ENCODE peak calls at places on chromosomes 6 and 20, in eight cellular contexts. One of them, this sample, is unnamed.

GRCh38 chr6:28719275-28719940 is 193.7 kb downstream of the GPX5 start:
- DNase-seq in lung microvascular endothelial cell: peak
- DNase-seq in uterus: no peak
- DNase-seq in IMR-90: peak
- DNase-seq in stimulated activated naive CD4-positive, alpha-beta T cell: no peak
- DNase-seq in AG09319: no peak
- DNase-seq in NCI-H774: no peak
- DNase-seq in mucosa of gallbladder: no peak
- DNase-seq in this sample: no peak

GRCh38 chr20:25484911-25485511 is 77.5 kb downstream of the GINS1 start:
- DNase-seq in lung microvascular endothelial cell: peak
- DNase-seq in uterus: no peak
- DNase-seq in IMR-90: no peak
- DNase-seq in stimulated activated naive CD4-positive, alpha-beta T cell: peak
- DNase-seq in AG09319: no peak
- DNase-seq in NCI-H774: no peak
- DNase-seq in mucosa of gallbladder: no peak
- DNase-seq in this sample: no peak

GRCh38 chr20:36663026-36663425 is 17.0 kb upstream of the SLA2 start:
- DNase-seq in lung microvascular endothelial cell: no peak
- DNase-seq in uterus: no peak
- DNase-seq in IMR-90: no peak
- DNase-seq in stimulated activated naive CD4-positive, alpha-beta T cell: no peak
- DNase-seq in AG09319: no peak
- DNase-seq in NCI-H774: no peak
- DNase-seq in mucosa of gallbladder: no peak
- DNase-seq in this sample: no peak

GRCh38 chr20:9306521-9306920 is 207.9 kb upstream of the LAMP5 start:
- DNase-seq in lung microvascular endothelial cell: no peak
- DNase-seq in uterus: no peak
- DNase-seq in IMR-90: peak
- DNase-seq in stimulated activated naive CD4-positive, alpha-beta T cell: no peak
- DNase-seq in AG09319: peak
- DNase-seq in NCI-H774: no peak
- DNase-seq in mucosa of gallbladder: no peak
- DNase-seq in this sample: no peak

GRCh38 chr20:1832634-1833033 is 62.6 kb upstream of the SIRPA start:
- DNase-seq in lung microvascular endothelial cell: no peak
- DNase-seq in uterus: no peak
- DNase-seq in IMR-90: no peak
- DNase-seq in stimulated activated naive CD4-positive, alpha-beta T cell: no peak
- DNase-seq in AG09319: no peak
- DNase-seq in NCI-H774: no peak
- DNase-seq in mucosa of gallbladder: no peak
- DNase-seq in this sample: no peak

GRCh38 chr6:52504778-52505127 is 72.1 kb downstream of the TRAM2 start:
- DNase-seq in lung microvascular endothelial cell: peak
- DNase-seq in uterus: no peak
- DNase-seq in IMR-90: no peak
- DNase-seq in stimulated activated naive CD4-positive, alpha-beta T cell: no peak
- DNase-seq in AG09319: no peak
- DNase-seq in NCI-H774: peak
- DNase-seq in mucosa of gallbladder: no peak
- DNase-seq in this sample: no peak

GRCh38 chr20:8388146-8388545 is 256.1 kb downstream of the PLCB1 start:
- DNase-seq in lung microvascular endothelial cell: peak
- DNase-seq in uterus: no peak
- DNase-seq in IMR-90: peak
- DNase-seq in stimulated activated naive CD4-positive, alpha-beta T cell: no peak
- DNase-seq in AG09319: peak
- DNase-seq in NCI-H774: no peak
- DNase-seq in mucosa of gallbladder: no peak
- DNase-seq in this sample: no peak

GRCh38 chr6:33812669-33813068 is 8.9 kb upstream of the MLN start:
- DNase-seq in lung microvascular endothelial cell: peak
- DNase-seq in uterus: no peak
- DNase-seq in IMR-90: peak
- DNase-seq in stimulated activated naive CD4-positive, alpha-beta T cell: peak
- DNase-seq in AG09319: no peak
- DNase-seq in NCI-H774: no peak
- DNase-seq in mucosa of gallbladder: peak
- DNase-seq in this sample: no peak

GRCh38 chr6:125445054-125445453 is 143.3 kb upstream of the HDDC2 start:
- DNase-seq in lung microvascular endothelial cell: no peak
- DNase-seq in uterus: no peak
- DNase-seq in IMR-90: no peak
- DNase-seq in stimulated activated naive CD4-positive, alpha-beta T cell: no peak
- DNase-seq in AG09319: no peak
- DNase-seq in NCI-H774: no peak
- DNase-seq in mucosa of gallbladder: no peak
- DNase-seq in this sample: no peak

GRCh38 chr20:35333606-35334005 is 41.4 kb upstream of the FAM83C start:
- DNase-seq in lung microvascular endothelial cell: no peak
- DNase-seq in uterus: no peak
- DNase-seq in IMR-90: no peak
- DNase-seq in stimulated activated naive CD4-positive, alpha-beta T cell: no peak
- DNase-seq in AG09319: no peak
- DNase-seq in NCI-H774: no peak
- DNase-seq in mucosa of gallbladder: no peak
- DNase-seq in this sample: no peak

GRCh38 chr6:36616888-36617521 is 22.8 kb downstream of the SRSF3 start:
- DNase-seq in lung microvascular endothelial cell: peak
- DNase-seq in uterus: no peak
- DNase-seq in IMR-90: no peak
- DNase-seq in stimulated activated naive CD4-positive, alpha-beta T cell: no peak
- DNase-seq in AG09319: no peak
- DNase-seq in NCI-H774: peak
- DNase-seq in mucosa of gallbladder: peak
- DNase-seq in this sample: no peak

GRCh38 chr6:49409951-49410542 is 53.0 kb downstream of the MMUT start:
- DNase-seq in lung microvascular endothelial cell: peak
- DNase-seq in uterus: peak
- DNase-seq in IMR-90: peak
- DNase-seq in stimulated activated naive CD4-positive, alpha-beta T cell: peak
- DNase-seq in AG09319: peak
- DNase-seq in NCI-H774: peak
- DNase-seq in mucosa of gallbladder: peak
- DNase-seq in this sample: peak

GRCh38 chr20:45235995-45236394 is 14.8 kb downstream of the SEMG2 start:
- DNase-seq in lung microvascular endothelial cell: no peak
- DNase-seq in uterus: no peak
- DNase-seq in IMR-90: no peak
- DNase-seq in stimulated activated naive CD4-positive, alpha-beta T cell: no peak
- DNase-seq in AG09319: no peak
- DNase-seq in NCI-H774: no peak
- DNase-seq in mucosa of gallbladder: no peak
- DNase-seq in this sample: no peak

GRCh38 chr6:168660400-168660945 is 219.5 kb downstream of the SMOC2 start:
- DNase-seq in lung microvascular endothelial cell: no peak
- DNase-seq in uterus: no peak
- DNase-seq in IMR-90: no peak
- DNase-seq in stimulated activated naive CD4-positive, alpha-beta T cell: no peak
- DNase-seq in AG09319: no peak
- DNase-seq in NCI-H774: no peak
- DNase-seq in mucosa of gallbladder: no peak
- DNase-seq in this sample: no peak

GRCh38 chr20:35702824-35703695 is 3.9 kb downstream of the ROMO1 start:
- DNase-seq in lung microvascular endothelial cell: no peak
- DNase-seq in uterus: no peak
- DNase-seq in IMR-90: no peak
- DNase-seq in stimulated activated naive CD4-positive, alpha-beta T cell: no peak
- DNase-seq in AG09319: no peak
- DNase-seq in NCI-H774: no peak
- DNase-seq in mucosa of gallbladder: no peak
- DNase-seq in this sample: no peak

GRCh38 chr20:37917436-37917835 is 14.5 kb downstream of the VSTM2L start:
- DNase-seq in lung microvascular endothelial cell: no peak
- DNase-seq in uterus: no peak
- DNase-seq in IMR-90: no peak
- DNase-seq in stimulated activated naive CD4-positive, alpha-beta T cell: no peak
- DNase-seq in AG09319: no peak
- DNase-seq in NCI-H774: no peak
- DNase-seq in mucosa of gallbladder: no peak
- DNase-seq in this sample: no peak

GRCh38 chr6:41371461-41371991 is 36.1 kb downstream of the NCR2 start:
- DNase-seq in lung microvascular endothelial cell: peak
- DNase-seq in uterus: no peak
- DNase-seq in IMR-90: peak
- DNase-seq in stimulated activated naive CD4-positive, alpha-beta T cell: no peak
- DNase-seq in AG09319: no peak
- DNase-seq in NCI-H774: no peak
- DNase-seq in mucosa of gallbladder: peak
- DNase-seq in this sample: no peak

GRCh38 chr6:155177369-155177961 is 86.3 kb upstream of the CLDN20 start:
- DNase-seq in lung microvascular endothelial cell: peak
- DNase-seq in uterus: peak
- DNase-seq in IMR-90: peak
- DNase-seq in stimulated activated naive CD4-positive, alpha-beta T cell: peak
- DNase-seq in AG09319: peak
- DNase-seq in NCI-H774: peak
- DNase-seq in mucosa of gallbladder: peak
- DNase-seq in this sample: no peak

GRCh38 chr20:52921300-52921699 is 50.9 kb upstream of the TSHZ2 start:
- DNase-seq in lung microvascular endothelial cell: no peak
- DNase-seq in uterus: no peak
- DNase-seq in IMR-90: no peak
- DNase-seq in stimulated activated naive CD4-positive, alpha-beta T cell: no peak
- DNase-seq in AG09319: no peak
- DNase-seq in NCI-H774: no peak
- DNase-seq in mucosa of gallbladder: no peak
- DNase-seq in this sample: no peak

GRCh38 chr6:44730771-44731391 is 343.4 kb downstream of the CDC5L start:
- DNase-seq in lung microvascular endothelial cell: peak
- DNase-seq in uterus: no peak
- DNase-seq in IMR-90: peak
- DNase-seq in stimulated activated naive CD4-positive, alpha-beta T cell: no peak
- DNase-seq in AG09319: no peak
- DNase-seq in NCI-H774: no peak
- DNase-seq in mucosa of gallbladder: no peak
- DNase-seq in this sample: no peak

GRCh38 chr6:43935921-43936320 is 165.9 kb downstream of the VEGFA start:
- DNase-seq in lung microvascular endothelial cell: no peak
- DNase-seq in uterus: peak
- DNase-seq in IMR-90: no peak
- DNase-seq in stimulated activated naive CD4-positive, alpha-beta T cell: no peak
- DNase-seq in AG09319: no peak
- DNase-seq in NCI-H774: no peak
- DNase-seq in mucosa of gallbladder: no peak
- DNase-seq in this sample: no peak

GRCh38 chr6:129472239-129472638 is 237.7 kb downstream of the ARHGAP18 start:
- DNase-seq in lung microvascular endothelial cell: no peak
- DNase-seq in uterus: no peak
- DNase-seq in IMR-90: no peak
- DNase-seq in stimulated activated naive CD4-positive, alpha-beta T cell: no peak
- DNase-seq in AG09319: no peak
- DNase-seq in NCI-H774: no peak
- DNase-seq in mucosa of gallbladder: no peak
- DNase-seq in this sample: no peak

GRCh38 chr6:47278545-47278944 is 31.2 kb downstream of the TNFRSF21 start:
- DNase-seq in lung microvascular endothelial cell: no peak
- DNase-seq in uterus: no peak
- DNase-seq in IMR-90: peak
- DNase-seq in stimulated activated naive CD4-positive, alpha-beta T cell: no peak
- DNase-seq in AG09319: peak
- DNase-seq in NCI-H774: no peak
- DNase-seq in mucosa of gallbladder: no peak
- DNase-seq in this sample: no peak

GRCh38 chr6:1464796-1465348 is 75.5 kb downstream of the FOXF2 start:
- DNase-seq in lung microvascular endothelial cell: no peak
- DNase-seq in uterus: no peak
- DNase-seq in IMR-90: no peak
- DNase-seq in stimulated activated naive CD4-positive, alpha-beta T cell: no peak
- DNase-seq in AG09319: no peak
- DNase-seq in NCI-H774: no peak
- DNase-seq in mucosa of gallbladder: no peak
- DNase-seq in this sample: no peak

GRCh38 chr20:58604410-58604881 is 46.6 kb upstream of the STX16 start:
- DNase-seq in lung microvascular endothelial cell: no peak
- DNase-seq in uterus: no peak
- DNase-seq in IMR-90: no peak
- DNase-seq in stimulated activated naive CD4-positive, alpha-beta T cell: no peak
- DNase-seq in AG09319: no peak
- DNase-seq in NCI-H774: no peak
- DNase-seq in mucosa of gallbladder: peak
- DNase-seq in this sample: no peak

GRCh38 chr20:517221-517620 is 26.4 kb downstream of the CSNK2A1 start:
- DNase-seq in lung microvascular endothelial cell: no peak
- DNase-seq in uterus: no peak
- DNase-seq in IMR-90: no peak
- DNase-seq in stimulated activated naive CD4-positive, alpha-beta T cell: no peak
- DNase-seq in AG09319: no peak
- DNase-seq in NCI-H774: no peak
- DNase-seq in mucosa of gallbladder: no peak
- DNase-seq in this sample: no peak

This sample was measured in effector CD8-positive, alpha-beta T cell.